ENCODE peak calls at places on chromosomes 4 and X, in nine cellular contexts. L, O, P, H, G, A, V, K and T are unnamed samples.

GRCh38 chr4:61984260-61984909 is 784.3 kb downstream of the ADGRL3 start:
- DNase-seq in A (no peak), V (no peak), L (no peak), K (no peak), G (no peak), H (no peak), O (no peak), P (no peak), T (no peak)

GRCh38 chr4:153676984-153677383 is 7.1 kb upstream of the TLR2 start:
- DNase-seq in L (no peak), V (no peak), K (no peak), H (no peak), G (no peak), P (no peak), A (no peak), O (no peak), T (no peak)

GRCh38 chrX:63664083-63664482 is 120.9 kb downstream of the ARHGEF9 start:
- DNase-seq in G (no peak), L (no peak), O (no peak), P (no peak), K (no peak), H (no peak), V (no peak), A (no peak), T (no peak)

GRCh38 chrX:66012094-66012534 is 27.8 kb downstream of the VSIG4 start:
- DNase-seq in P (no peak), H (peak), V (no peak), K (no peak), O (no peak), A (no peak), L (no peak), G (no peak), T (no peak)

GRCh38 chr4:38003102-38003501 is 42.9 kb downstream of the PTTG2 start:
- DNase-seq in H (no peak), G (no peak), L (no peak), K (no peak), P (no peak), A (no peak), O (no peak), V (no peak), T (no peak)

GRCh38 chr4:99945718-99946345 is 586 bp downstream of the DNAJB14 start:
- DNase-seq in L (peak), P (peak), H (peak), G (no peak), O (no peak), V (no peak), K (no peak), A (no peak), T (peak)

GRCh38 chr4:67500373-67500772 is 44.9 kb downstream of the CENPC start:
- DNase-seq in L (no peak), G (no peak), V (no peak), H (no peak), O (no peak), A (no peak), K (no peak), P (no peak), T (no peak)

GRCh38 chr4:68907788-68908700 is 43.6 kb downstream of the UGT2A3 start:
- DNase-seq in K (no peak), H (no peak), O (no peak), V (no peak), P (no peak), G (no peak), L (no peak), A (no peak), T (no peak)

GRCh38 chr4:24330198-24330972 is 254.0 kb downstream of the DHX15 start:
- DNase-seq in K (no peak), G (no peak), O (no peak), A (no peak), L (no peak), P (no peak), V (no peak), H (no peak), T (no peak)

GRCh38 chr4:186780291-186781031 is 56.8 kb upstream of the FAT1 start:
- DNase-seq in H (no peak), G (no peak), P (no peak), V (no peak), L (no peak), A (no peak), O (no peak), K (no peak), T (no peak)

GRCh38 chrX:129540068-129540653 is at the start of gene OCRL:
- DNase-seq in L (peak), V (peak), H (peak), K (peak), A (peak), P (peak), O (peak), G (peak), T (peak)

GRCh38 chrX:114841051-114841450 is 176.4 kb downstream of the IL13RA2 start:
- DNase-seq in P (no peak), H (no peak), G (no peak), K (no peak), L (no peak), A (no peak), O (no peak), V (no peak), T (no peak)